ENCODE peak calls at places on chromosome 18, in four cellular contexts. V, B, X and P are unnamed samples.

GRCh38 chr18:9750112-9750511 is 42.0 kb downstream of the RAB31 start:
- DNase-seq in V (no peak), B (no peak), X (no peak), P (no peak)

GRCh38 chr18:35775887-35776286 is 194.3 kb downstream of the GALNT1 start:
- DNase-seq in V (peak; percentile 26), B (no peak), X (no peak), P (peak; percentile 15)

GRCh38 chr18:39701071-39701783 is 2135.6 kb upstream of the CELF4 start:
- DNase-seq in V (peak; percentile 10), B (no peak), X (no peak), P (peak; percentile 10)

GRCh38 chr18:75158465-75159237 is 50.3 kb downstream of the PTGR3 start:
- DNase-seq in V (no peak), B (no peak), X (no peak), P (no peak)

GRCh38 chr18:78739843-78740677 is 239.6 kb upstream of the SALL3 start:
- DNase-seq in V (no peak), B (no peak), X (no peak), P (no peak)

GRCh38 chr18:21914739-21915319 is 174.2 kb downstream of the MIB1 start:
- DNase-seq in V (peak; percentile 85), B (peak; percentile 18), X (peak; percentile 13), P (peak; percentile 65)

GRCh38 chr18:51164327-51165290 is 32.9 kb downstream of the MEX3C start:
- DNase-seq in V (peak; percentile 11), B (no peak), X (no peak), P (no peak)

GRCh38 chr18:62196079-62196478 is 9.0 kb downstream of the RELCH start:
- DNase-seq in V (no peak), B (no peak), X (no peak), P (no peak)

GRCh38 chr18:48186084-48186798 is 222.9 kb downstream of the ZBTB7C start:
- DNase-seq in V (peak; percentile 37), B (no peak), X (no peak), P (no peak)

GRCh38 chr18:69240275-69240674 is 160.4 kb upstream of the DOK6 start:
- DNase-seq in V (no peak), B (no peak), X (no peak), P (no peak)

GRCh38 chr18:48195782-48196181 is 213.4 kb downstream of the ZBTB7C start:
- DNase-seq in V (no peak), B (no peak), X (no peak), P (no peak)

GRCh38 chr18:68549257-68549871 is 165.5 kb downstream of the TMX3 start:
- DNase-seq in V (peak; percentile 25), B (peak; percentile 67), X (no peak), P (peak; percentile 5)

GRCh38 chr18:79680891-79681339 is 1.3 kb downstream of the CTDP1 start:
- DNase-seq in V (no peak), B (no peak), X (no peak), P (no peak)

GRCh38 chr18:67133669-67134068 is 382.9 kb downstream of the DSEL start:
- DNase-seq in V (no peak), B (no peak), X (no peak), P (no peak)

GRCh38 chr18:42649636-42650035 is 465.8 kb downstream of the RIT2 start:
- DNase-seq in V (peak; percentile 44), B (no peak), X (no peak), P (no peak)

GRCh38 chr18:13026583-13027270 is 35.6 kb downstream of the CEP192 start:
- DNase-seq in V (no peak), B (no peak), X (no peak), P (no peak)

GRCh38 chr18:904135-905090 is at the start of gene ADCYAP1:
- DNase-seq in V (no peak), B (no peak), X (no peak), P (no peak)

GRCh38 chr18:50679656-50680055 is 119.8 kb downstream of the MAPK4 start:
- DNase-seq in V (no peak), B (no peak), X (no peak), P (no peak)

GRCh38 chr18:31942301-31942998 is 478 bp downstream of the TRAPPC8 start:
- DNase-seq in V (peak; percentile 52), B (no peak), X (peak; percentile 9), P (peak; percentile 63)

GRCh38 chr18:12079504-12080237 is 14.0 kb upstream of the ANKRD62 start:
- DNase-seq in V (peak; percentile 80), B (no peak), X (peak; percentile 14), P (peak; percentile 72)

GRCh38 chr18:845152-845819 is 33.2 kb upstream of the YES1 start:
- DNase-seq in V (peak; percentile 90), B (no peak), X (peak; percentile 43), P (peak; percentile 91)

GRCh38 chr18:48320639-48320945 is 88.6 kb downstream of the ZBTB7C start:
- DNase-seq in V (no peak), B (no peak), X (no peak), P (no peak)

GRCh38 chr18:13562494-13563029 is 163.8 kb downstream of the FAM210A start:
- DNase-seq in V (no peak), B (no peak), X (peak; percentile 46), P (no peak)

GRCh38 chr18:61528961-61529360 is 195.7 kb downstream of the CDH20 start:
- DNase-seq in V (no peak), B (no peak), X (no peak), P (no peak)

GRCh38 chr18:49580279-49580678 is 18.4 kb downstream of the LIPG start:
- DNase-seq in V (no peak), B (no peak), X (no peak), P (no peak)

GRCh38 chr18:13452851-13453524 is 234.4 kb downstream of the LDLRAD4 start:
- DNase-seq in V (no peak), B (no peak), X (no peak), P (no peak)

GRCh38 chr18:7325126-7325430 is 94.2 kb downstream of the LRRC30 start:
- DNase-seq in V (no peak), B (no peak), X (no peak), P (no peak)

GRCh38 chr18:51038110-51038509 is 8.1 kb downstream of the SMAD4 start:
- DNase-seq in V (no peak), B (no peak), X (no peak), P (peak; percentile 56)

GRCh38 chr18:681985-682384 is 24.5 kb downstream of the TYMS start:
- DNase-seq in V (no peak), B (no peak), X (no peak), P (no peak)

GRCh38 chr18:37956020-37956419 is 390.4 kb upstream of the CELF4 start:
- DNase-seq in V (no peak), B (no peak), X (no peak), P (no peak)

GRCh38 chr18:35024196-35024595 is 17.0 kb upstream of the MAPRE2 start:
- DNase-seq in V (no peak), B (no peak), X (no peak), P (peak; percentile 44)

GRCh38 chr18:51009071-51009470 is 20.9 kb upstream of the SMAD4 start:
- DNase-seq in V (no peak), B (no peak), X (no peak), P (peak; percentile 65)

GRCh38 chr18:25175558-25175957 is 176.4 kb downstream of the ZNF521 start:
- DNase-seq in V (no peak), B (no peak), X (no peak), P (no peak)

GRCh38 chr18:8826971-8827370 is 121.6 kb downstream of the MTCL1 start:
- DNase-seq in V (no peak), B (no peak), X (no peak), P (no peak)

GRCh38 chr18:79901665-79902064 is 49.8 kb downstream of the SLC66A2 start:
- DNase-seq in V (no peak), B (no peak), X (no peak), P (no peak)

GRCh38 chr18:68040198-68040597 is 523.7 kb upstream of the DSEL start:
- DNase-seq in V (no peak), B (no peak), X (no peak), P (no peak)

GRCh38 chr18:55737781-55738468 is 149.9 kb upstream of the TCF4 start:
- DNase-seq in V (peak; percentile 3), B (no peak), X (no peak), P (no peak)
- H3K4me3 ChIP-seq in V (no peak overlapping the region), B (no peak overlapping the region), X (no peak overlapping the region), P (no peak overlapping the region)

DNA sequence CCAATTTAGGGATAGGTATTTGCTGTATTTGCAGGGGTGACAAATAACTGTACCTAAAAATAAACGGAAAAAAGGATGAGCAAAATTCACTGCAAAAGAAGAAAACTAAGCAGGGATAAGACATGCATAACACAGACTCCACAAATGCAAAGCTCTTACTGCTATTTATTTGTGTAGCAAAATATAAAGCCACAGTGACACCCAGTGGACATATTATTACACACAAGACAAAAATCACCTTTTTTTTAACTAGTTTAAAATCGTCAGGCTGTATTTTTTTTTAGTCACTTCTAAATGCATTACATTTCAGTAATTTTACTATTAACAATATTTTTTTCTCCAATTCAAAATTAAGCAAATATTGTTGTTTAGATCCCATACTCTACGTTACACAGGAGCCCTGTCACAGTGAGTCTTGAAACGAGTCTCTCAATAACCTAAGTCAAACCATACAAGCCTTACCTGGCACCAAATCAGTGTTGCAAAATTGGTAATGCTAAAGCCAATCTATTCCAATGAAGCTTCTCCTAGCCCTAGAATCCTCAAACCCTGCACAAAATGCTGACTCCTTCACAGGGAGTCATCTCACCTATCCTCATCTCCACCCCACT is 23.7 kb downstream of the METTL4 start:
- DNase-seq in V (peak; percentile 80), B (peak; percentile 36), X (no peak), P (peak; percentile 69)
- TF ChIP-seq CTCF in V (peak; percentile 34), B (peak; percentile 58), X (peak; percentile 61), P (peak; percentile 52)

GRCh38 chr18:73691118-73691517 is 456.5 kb downstream of the FBXO15 start:
- DNase-seq in V (peak; percentile 63), B (peak; percentile 77), X (no peak), P (peak; percentile 86)
- H3K4me3 ChIP-seq in V (no peak overlapping the region), B (peak overlapping the region; percentile 52), X (peak overlapping the region; percentile 4), P (no peak overlapping the region)

GRCh38 chr18:11052800-11053199 is 96.6 kb downstream of the PIEZO2 start:
- DNase-seq in V (peak; percentile 20), B (no peak), X (no peak), P (peak; percentile 4)

GRCh38 chr18:11047817-11048216 is 101.6 kb downstream of the PIEZO2 start:
- DNase-seq in V (no peak), B (no peak), X (no peak), P (no peak)

GRCh38 chr18:11050966-11051365 is 98.4 kb downstream of the PIEZO2 start:
- DNase-seq in V (no peak), B (no peak), X (no peak), P (no peak)

GRCh38 chr18:11053293-11053692 is 96.1 kb downstream of the PIEZO2 start:
- DNase-seq in V (no peak), B (no peak), X (no peak), P (no peak)

DNA sequence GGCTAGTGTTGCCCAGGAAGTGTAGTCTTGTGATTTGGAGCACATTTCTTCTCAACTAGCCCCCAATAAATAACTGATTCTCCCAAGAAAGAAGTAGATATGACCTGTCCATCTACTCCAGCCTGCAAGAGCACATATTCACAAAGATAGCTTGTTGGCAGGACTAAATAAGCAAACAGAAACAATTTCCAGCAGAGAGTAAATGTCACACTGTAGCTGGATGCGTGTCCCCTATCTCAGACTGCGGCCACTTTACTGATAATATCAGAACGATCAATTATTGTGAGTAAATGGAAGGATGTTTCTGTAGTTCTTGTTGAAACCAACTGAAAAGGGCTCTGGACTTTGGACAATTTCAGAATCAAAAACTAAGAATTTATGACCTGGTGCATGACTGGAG is 97.9 kb downstream of the PIEZO2 start:
- DNase-seq in V (no peak), B (no peak), X (no peak), P (no peak)
- TF ChIP-seq CTCF in V (no peak), B (no peak), X (no peak), P (no peak)

GRCh38 chr18:26757263-26758019 is 108.1 kb downstream of the AQP4 start:
- DNase-seq in V (no peak), B (no peak), X (no peak), P (no peak)
- H3K4me3 ChIP-seq in V (no peak overlapping the region), B (no peak overlapping the region), X (no peak overlapping the region), P (no peak overlapping the region)

GRCh38 chr18:44579028-44579692 is 101.5 kb upstream of the SETBP1 start:
- DNase-seq in V (peak; percentile 45), B (no peak), X (no peak), P (peak; percentile 43)
- TF ChIP-seq CTCF in V (peak; percentile 75), B (peak; percentile 58), X (peak; percentile 59), P (peak; percentile 68)